ENCODE peak calls at places on chromosome 17, in nine cellular contexts. L is left ventricle myocardium inferior; U is activated CD4-positive, CD25-positive, alpha-beta regulatory T cell; W is sciatic nerve; H is HFF-Myc; G is stimulated activated CD8-positive, alpha-beta memory T cell treated with anti-CD3 and anti-CD28 coated beads, Interleukin-2, amount 100 ng/mL, for 48 hours; V is GM04504; O is prostate gland; P is hippocampal formation. J is an unnamed sample.

GRCh38 chr17:66347661-66348604 is 45.5 kb downstream of the PRKCA start:
- DNase-seq in U (no peak), G (no peak), W (no peak), H (no peak), V (no peak), P (no peak), L (no peak), O (no peak), J (no peak)

GRCh38 chr17:65173284-65173793 is 36.2 kb downstream of the RGS9 start:
- DNase-seq in H (peak), U (no peak), V (no peak), O (peak), W (no peak), G (no peak), L (no peak), P (no peak), J (peak)

GRCh38 chr17:11485802-11486421 is 112.4 kb upstream of the DNAH9 start:
- DNase-seq in O (peak), P (no peak), W (no peak), G (no peak), L (no peak), V (no peak), H (no peak), U (no peak), J (no peak)

GRCh38 chr17:77146882-77147281 is 6.1 kb downstream of the SEC14L1 start:
- DNase-seq in U (no peak), H (no peak), L (no peak), W (no peak), V (no peak), P (no peak), O (no peak), G (no peak), J (no peak)

GRCh38 chr17:81221842-81222619 is 734 bp downstream of the CEP131 start:
- DNase-seq in W (no peak), G (no peak), O (no peak), V (no peak), U (no peak), P (no peak), H (no peak), L (no peak), J (no peak)

GRCh38 chr17:7176870-7177209 is 2.3 kb downstream of the ASGR1 start:
- DNase-seq in L (no peak), O (no peak), P (no peak), G (no peak), V (no peak), U (no peak), W (peak), H (no peak), J (no peak)

GRCh38 chr17:46772879-46773620 is 45.4 kb downstream of the WNT3 start:
- DNase-seq in H (no peak), U (no peak), O (no peak), P (no peak), V (no peak), W (peak), L (no peak), G (no peak), J (no peak)

GRCh38 chr17:38752930-38753506 is 477 bp downstream of the PSMB3 start:
- DNase-seq in U (no peak), G (no peak), L (no peak), W (no peak), V (no peak), H (no peak), P (no peak), O (no peak), J (no peak)

GRCh38 chr17:81412490-81413093 is 17.3 kb downstream of the BAHCC1 start:
- DNase-seq in W (no peak), U (peak), H (no peak), P (no peak), G (peak), V (no peak), O (no peak), L (peak), J (peak)

GRCh38 chr17:1882836-1883235 is 53.0 kb downstream of the RPA1 start:
- DNase-seq in H (peak), V (no peak), O (no peak), U (no peak), G (no peak), L (no peak), W (no peak), P (no peak), J (peak)

J was measured in stimulated activated effector memory CD8-positive, alpha-beta T cell treated with anti-CD3 and anti-CD28 coated beads, Interleukin-12 subunit alpha, Interleukin-12 subunit beta, amount 100 ng/mL, for 72 hours.